ENCODE peak calls at places on chromosomes 1 and 21, in five cellular contexts. One of them, this sample, is unnamed. For H3K4me1, the result is how much of the 10 kb centered on the place peaks cover.

GRCh38 chr1:93617670-93618488 is 63.8 kb downstream of the BCAR3 start:
- DNase-seq in fibroblast of lung: no peak
- DNase-seq in thoracic aorta: no peak
- DNase-seq in left lung: no peak
- DNase-seq in lower lobe of right lung: no peak
- DNase-seq in this sample: no peak

GRCh38 chr1:117013310-117013850 is 11.8 kb downstream of the CD101 start:
- DNase-seq in fibroblast of lung: no peak
- DNase-seq in thoracic aorta: no peak
- DNase-seq in left lung: no peak
- DNase-seq in lower lobe of right lung: no peak
- DNase-seq in this sample: no peak

GRCh38 chr1:223035724-223036478 is 107.1 kb downstream of the TLR5 start:
- DNase-seq in fibroblast of lung: no peak
- DNase-seq in thoracic aorta: no peak
- DNase-seq in left lung: no peak
- DNase-seq in lower lobe of right lung: no peak
- DNase-seq in this sample: no peak

GRCh38 chr1:1943834-1944570 is 24.9 kb upstream of the TMEM52 start:
- DNase-seq in fibroblast of lung: peak
- DNase-seq in thoracic aorta: no peak
- DNase-seq in left lung: no peak
- DNase-seq in lower lobe of right lung: peak
- DNase-seq in this sample: peak

GRCh38 chr1:52225174-52225573 is 83.3 kb downstream of the ZFYVE9 start:
- DNase-seq in fibroblast of lung: no peak
- DNase-seq in thoracic aorta: no peak
- DNase-seq in left lung: no peak
- DNase-seq in lower lobe of right lung: no peak
- DNase-seq in this sample: no peak

GRCh38 chr1:79777481-79778219 is 771.1 kb upstream of the ADGRL4 start:
- DNase-seq in fibroblast of lung: no peak
- DNase-seq in thoracic aorta: no peak
- DNase-seq in left lung: no peak
- DNase-seq in lower lobe of right lung: no peak
- DNase-seq in this sample: no peak

GRCh38 chr1:56489695-56490094 is 89.7 kb downstream of the PLPP3 start:
- DNase-seq in fibroblast of lung: no peak
- DNase-seq in thoracic aorta: no peak
- DNase-seq in left lung: no peak
- DNase-seq in lower lobe of right lung: no peak
- DNase-seq in this sample: no peak

GRCh38 chr1:103514920-103515503 is 10.5 kb upstream of the RNPC3 start:
- DNase-seq in fibroblast of lung: peak
- DNase-seq in thoracic aorta: no peak
- DNase-seq in left lung: no peak
- DNase-seq in lower lobe of right lung: no peak
- DNase-seq in this sample: no peak

GRCh38 chr1:67300561-67300960 is 7.1 kb upstream of the IL12RB2 start:
- DNase-seq in fibroblast of lung: peak
- DNase-seq in thoracic aorta: no peak
- DNase-seq in left lung: no peak
- DNase-seq in lower lobe of right lung: no peak
- DNase-seq in this sample: no peak

GRCh38 chr1:38789498-38790169 is 69.9 kb downstream of the RRAGC start:
- DNase-seq in fibroblast of lung: no peak
- DNase-seq in thoracic aorta: no peak
- DNase-seq in left lung: no peak
- DNase-seq in lower lobe of right lung: no peak
- DNase-seq in this sample: no peak

GRCh38 chr1:101996830-101997485 is at the start of gene OLFM3:
- DNase-seq in fibroblast of lung: peak
- DNase-seq in thoracic aorta: no peak
- DNase-seq in left lung: no peak
- DNase-seq in lower lobe of right lung: no peak
- DNase-seq in this sample: peak

GRCh38 chr1:6265173-6265572 is 4.3 kb upstream of the GPR153 start:
- DNase-seq in fibroblast of lung: no peak
- DNase-seq in thoracic aorta: no peak
- DNase-seq in left lung: no peak
- DNase-seq in lower lobe of right lung: no peak
- DNase-seq in this sample: no peak

GRCh38 chr1:61098333-61098732 is 16.0 kb downstream of the NFIA start:
- DNase-seq in fibroblast of lung: no peak
- DNase-seq in thoracic aorta: no peak
- DNase-seq in left lung: no peak
- DNase-seq in lower lobe of right lung: no peak
- DNase-seq in this sample: no peak

GRCh38 chr1:31505884-31506497 is 70.3 kb upstream of the TINAGL1 start:
- DNase-seq in fibroblast of lung: peak
- DNase-seq in thoracic aorta: no peak
- DNase-seq in left lung: no peak
- DNase-seq in lower lobe of right lung: no peak
- DNase-seq in this sample: no peak

GRCh38 chr1:17287377-17287776 is 20.6 kb upstream of the PADI4 start:
- DNase-seq in fibroblast of lung: peak
- DNase-seq in thoracic aorta: no peak
- DNase-seq in left lung: no peak
- DNase-seq in lower lobe of right lung: no peak
- DNase-seq in this sample: no peak

GRCh38 chr1:53069663-53070327 is 7.8 kb downstream of the PODN start:
- DNase-seq in fibroblast of lung: no peak
- DNase-seq in thoracic aorta: no peak
- DNase-seq in left lung: peak
- DNase-seq in lower lobe of right lung: peak
- DNase-seq in this sample: no peak

GRCh38 chr1:192652159-192652558 is 16.2 kb downstream of the RGS13 start:
- DNase-seq in fibroblast of lung: no peak
- DNase-seq in thoracic aorta: no peak
- DNase-seq in left lung: no peak
- DNase-seq in lower lobe of right lung: no peak
- DNase-seq in this sample: no peak

GRCh38 chr1:113275691-113276090 is 114.6 kb upstream of the MAGI3 start:
- DNase-seq in fibroblast of lung: no peak
- DNase-seq in thoracic aorta: no peak
- DNase-seq in left lung: no peak
- DNase-seq in lower lobe of right lung: no peak
- DNase-seq in this sample: no peak

GRCh38 chr1:36628804-36629203 is 146.1 kb upstream of the CSF3R start:
- DNase-seq in fibroblast of lung: no peak
- DNase-seq in thoracic aorta: no peak
- DNase-seq in left lung: no peak
- DNase-seq in lower lobe of right lung: no peak
- DNase-seq in this sample: no peak

GRCh38 chr1:31792116-31792515 is 23.7 kb downstream of the SPOCD1 start:
- DNase-seq in fibroblast of lung: no peak
- DNase-seq in thoracic aorta: no peak
- DNase-seq in left lung: peak
- DNase-seq in lower lobe of right lung: peak
- DNase-seq in this sample: no peak

GRCh38 chr21:15003463-15004135 is 61.2 kb downstream of the NRIP1 start:
- DNase-seq in fibroblast of lung: no peak
- DNase-seq in thoracic aorta: no peak
- DNase-seq in left lung: no peak
- DNase-seq in lower lobe of right lung: no peak
- DNase-seq in this sample: no peak

GRCh38 chr1:211305044-211305443 is 21.6 kb upstream of the TRAF5 start:
- DNase-seq in fibroblast of lung: peak
- DNase-seq in thoracic aorta: no peak
- DNase-seq in left lung: no peak
- DNase-seq in lower lobe of right lung: no peak
- DNase-seq in this sample: no peak

DNA sequence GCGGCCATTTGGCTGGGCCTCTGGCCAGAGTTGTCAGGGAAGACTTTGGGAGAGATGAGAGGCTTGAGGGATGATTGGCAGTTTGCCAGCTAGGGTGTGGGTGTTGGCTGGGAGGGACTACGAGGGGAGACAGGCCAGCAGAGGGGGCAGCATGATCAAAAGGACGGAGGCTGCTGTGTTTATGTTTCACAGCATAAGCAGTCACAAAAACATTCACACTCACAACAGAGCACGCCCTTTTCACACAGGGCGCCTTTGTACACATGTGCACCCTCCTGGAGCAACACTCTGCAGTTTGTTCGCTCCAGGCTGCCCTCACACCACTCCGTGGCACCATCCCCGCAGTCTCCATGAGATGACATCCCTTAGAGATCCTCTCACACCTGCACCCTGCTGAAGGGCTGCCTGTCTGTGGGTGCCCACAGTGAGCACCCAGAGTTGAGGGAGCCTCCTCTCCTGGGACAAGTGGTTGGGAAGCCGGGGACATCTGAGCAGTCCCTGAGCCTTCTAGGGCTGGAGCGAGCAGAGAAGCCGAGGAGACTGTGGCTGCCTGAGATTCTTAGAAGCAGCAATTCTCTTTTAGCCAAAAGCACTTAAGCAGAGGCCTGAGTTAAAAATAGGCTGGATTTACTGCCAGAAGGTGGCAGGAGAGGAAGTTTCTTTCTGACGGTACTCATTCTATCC is 15.4 kb downstream of the EFNA3 start:
- DNase-seq in fibroblast of lung: peak
- DNase-seq in thoracic aorta: no peak
- DNase-seq in left lung: no peak
- DNase-seq in lower lobe of right lung: no peak
- DNase-seq in this sample: peak
- TF ChIP-seq CTCF in fibroblast of lung: peak
- TF ChIP-seq CTCF in thoracic aorta: no peak
- TF ChIP-seq CTCF in left lung: no peak
- TF ChIP-seq CTCF in lower lobe of right lung: peak
- TF ChIP-seq CTCF in this sample: peak

DNA sequence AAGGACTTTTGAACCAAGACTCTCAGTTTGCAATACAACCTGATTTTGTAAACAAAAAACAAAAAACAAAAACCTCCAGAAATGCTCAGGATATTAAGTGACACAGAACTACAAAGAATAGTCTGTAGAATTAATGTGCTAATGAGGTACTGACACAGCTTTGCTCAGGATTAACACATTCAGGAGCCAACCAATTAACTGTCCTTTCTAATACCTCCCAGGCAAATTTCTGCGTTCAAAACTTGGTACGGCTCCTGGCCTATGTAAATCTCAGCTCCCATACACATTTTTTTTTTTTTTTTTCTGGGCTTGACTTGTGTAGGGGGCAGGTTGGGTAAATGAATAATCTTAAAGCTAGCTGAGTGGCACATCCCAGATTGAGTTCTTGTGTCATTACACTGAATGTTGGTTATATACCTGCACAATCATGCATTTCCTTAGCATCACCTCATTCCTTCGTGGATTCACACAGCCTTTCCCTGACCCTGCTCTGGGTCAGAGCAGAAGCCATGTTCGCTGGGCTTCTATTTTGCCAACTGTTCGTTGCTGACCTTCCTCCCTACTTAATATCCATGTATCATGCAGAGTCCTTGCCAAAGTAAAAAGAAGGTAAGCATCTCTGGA is 12.7 kb upstream of the IER5 start:
- DNase-seq in fibroblast of lung: no peak
- DNase-seq in thoracic aorta: no peak
- DNase-seq in left lung: no peak
- DNase-seq in lower lobe of right lung: no peak
- DNase-seq in this sample: no peak
- H3K4me3 ChIP-seq in fibroblast of lung: no peak
- H3K4me3 ChIP-seq in thoracic aorta: no peak
- H3K4me3 ChIP-seq in left lung: no peak
- H3K4me3 ChIP-seq in lower lobe of right lung: no peak
- H3K4me3 ChIP-seq in this sample: no peak

DNA sequence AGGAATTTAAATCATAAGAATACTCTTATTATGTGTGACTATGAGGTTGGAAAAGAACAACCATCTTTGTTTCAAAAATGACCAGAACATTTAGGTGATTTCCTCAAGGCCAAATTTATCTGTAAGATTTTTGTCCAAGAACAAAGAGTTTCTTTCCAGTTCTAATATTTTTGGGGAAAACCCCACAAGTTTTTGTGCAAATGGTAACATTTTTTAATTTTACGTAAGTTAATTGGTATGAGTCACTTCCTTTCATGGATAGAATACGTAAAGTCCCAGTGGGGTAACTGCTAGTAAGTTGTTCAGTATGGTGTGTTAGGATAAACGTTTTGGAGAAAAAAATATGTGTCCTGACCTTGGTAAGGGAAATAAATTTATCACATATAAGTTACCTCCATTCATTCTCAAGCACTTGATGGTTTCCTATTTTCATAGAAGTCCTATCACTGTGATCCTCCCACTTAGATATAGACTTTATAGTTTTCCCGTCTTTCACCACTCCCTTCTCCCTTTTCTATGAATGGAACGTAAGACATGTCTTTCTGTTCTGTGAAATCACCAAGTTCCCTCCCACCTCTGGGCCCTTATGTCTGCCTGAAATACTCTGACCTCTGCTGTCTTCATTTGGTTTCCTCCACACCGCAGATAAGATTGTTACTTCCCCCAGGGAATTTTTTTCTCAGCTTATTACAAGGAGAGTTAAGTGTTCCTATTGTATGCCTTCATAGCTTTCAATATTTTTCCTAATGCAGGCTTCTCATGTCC is 34.9 kb upstream of the TSNAX start:
- DNase-seq in fibroblast of lung: peak
- DNase-seq in thoracic aorta: no peak
- DNase-seq in left lung: no peak
- DNase-seq in lower lobe of right lung: no peak
- DNase-seq in this sample: no peak
- H3K4me1 ChIP-seq in fibroblast of lung: under half
- H3K4me1 ChIP-seq in thoracic aorta: under half
- H3K4me1 ChIP-seq in left lung: under half
- H3K4me1 ChIP-seq in lower lobe of right lung: under half
- H3K4me1 ChIP-seq in this sample: under half

GRCh38 chr1:23568608-23569383 is 9.5 kb upstream of the ID3 start:
- DNase-seq in fibroblast of lung: no peak
- DNase-seq in thoracic aorta: no peak
- DNase-seq in left lung: no peak
- DNase-seq in lower lobe of right lung: no peak
- DNase-seq in this sample: no peak

GRCh38 chr1:23567629-23567995 is 8.3 kb upstream of the ID3 start:
- DNase-seq in fibroblast of lung: no peak
- DNase-seq in thoracic aorta: no peak
- DNase-seq in left lung: no peak
- DNase-seq in lower lobe of right lung: peak
- DNase-seq in this sample: no peak

GRCh38 chr1:23563755-23564374 is 4.6 kb upstream of the ID3 start:
- DNase-seq in fibroblast of lung: no peak
- DNase-seq in thoracic aorta: no peak
- DNase-seq in left lung: no peak
- DNase-seq in lower lobe of right lung: no peak
- DNase-seq in this sample: no peak

GRCh38 chr1:23567996-23568607 is 8.8 kb upstream of the ID3 start:
- DNase-seq in fibroblast of lung: no peak
- DNase-seq in thoracic aorta: no peak
- DNase-seq in left lung: no peak
- DNase-seq in lower lobe of right lung: peak
- DNase-seq in this sample: peak

DNA sequence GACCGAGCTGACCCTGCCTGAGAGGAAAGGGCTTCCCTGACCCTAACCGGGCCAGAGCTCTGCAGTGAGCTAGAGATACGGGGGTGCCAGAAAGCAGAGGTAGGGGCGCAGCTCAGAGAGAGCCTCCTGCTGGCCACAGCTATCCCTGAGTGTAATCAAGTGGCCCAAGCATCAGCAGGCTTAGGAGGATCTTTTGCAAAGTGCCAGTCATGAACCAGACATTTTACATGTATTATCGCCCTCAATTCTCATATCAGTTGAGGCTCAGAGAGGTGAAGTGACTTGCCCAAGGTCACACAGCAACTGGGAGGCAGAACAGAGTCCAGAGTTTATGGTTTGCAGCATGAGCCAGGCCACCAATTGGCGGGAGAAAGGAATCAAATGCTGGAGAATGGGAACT is 7.0 kb upstream of the ID3 start:
- DNase-seq in fibroblast of lung: no peak
- DNase-seq in thoracic aorta: no peak
- DNase-seq in left lung: no peak
- DNase-seq in lower lobe of right lung: peak
- DNase-seq in this sample: no peak
- TF ChIP-seq CTCF in fibroblast of lung: no peak
- TF ChIP-seq CTCF in thoracic aorta: no peak
- TF ChIP-seq CTCF in left lung: no peak
- TF ChIP-seq CTCF in lower lobe of right lung: no peak
- TF ChIP-seq CTCF in this sample: no peak

This sample was measured in heart right ventricle.